ENCODE peak calls at places on chromosome 18, in ten cellular contexts. One of them, this sample, is unnamed.

GRCh38 chr18:35322486-35323258 is 21.5 kb downstream of the ZNF24 start:
- DNase-seq in fibroblast of pulmonary artery: no peak
- DNase-seq in GM12864: no peak
- DNase-seq in dorsolateral prefrontal cortex: no peak
- DNase-seq in K562: no peak
- DNase-seq in PC-9: no peak
- DNase-seq in upper lobe of right lung: no peak
- DNase-seq in keratinocyte: no peak
- DNase-seq in tibial artery: no peak
- DNase-seq in cardiac muscle cell: no peak
- DNase-seq in this sample: no peak

GRCh38 chr18:12092398-12093229 is 1.0 kb upstream of the ANKRD62 start:
- DNase-seq in fibroblast of pulmonary artery: no peak
- DNase-seq in GM12864: no peak
- DNase-seq in dorsolateral prefrontal cortex: no peak
- DNase-seq in K562: peak
- DNase-seq in PC-9: peak
- DNase-seq in upper lobe of right lung: no peak
- DNase-seq in keratinocyte: no peak
- DNase-seq in tibial artery: no peak
- DNase-seq in cardiac muscle cell: no peak
- DNase-seq in this sample: no peak

GRCh38 chr18:34977787-34978532 is 63.3 kb upstream of the MAPRE2 start:
- DNase-seq in fibroblast of pulmonary artery: no peak
- DNase-seq in GM12864: no peak
- DNase-seq in dorsolateral prefrontal cortex: peak
- DNase-seq in K562: peak
- DNase-seq in PC-9: peak
- DNase-seq in upper lobe of right lung: peak
- DNase-seq in keratinocyte: no peak
- DNase-seq in tibial artery: peak
- DNase-seq in cardiac muscle cell: no peak
- DNase-seq in this sample: no peak

GRCh38 chr18:77208969-77209368 is 40.7 kb upstream of the GALR1 start:
- DNase-seq in fibroblast of pulmonary artery: peak
- DNase-seq in GM12864: peak
- DNase-seq in dorsolateral prefrontal cortex: no peak
- DNase-seq in K562: no peak
- DNase-seq in PC-9: peak
- DNase-seq in upper lobe of right lung: no peak
- DNase-seq in keratinocyte: no peak
- DNase-seq in tibial artery: peak
- DNase-seq in cardiac muscle cell: peak
- DNase-seq in this sample: peak

GRCh38 chr18:32389868-32390267 is 80.8 kb downstream of the GAREM1 start:
- DNase-seq in fibroblast of pulmonary artery: no peak
- DNase-seq in GM12864: no peak
- DNase-seq in dorsolateral prefrontal cortex: no peak
- DNase-seq in K562: no peak
- DNase-seq in PC-9: no peak
- DNase-seq in upper lobe of right lung: peak
- DNase-seq in keratinocyte: no peak
- DNase-seq in tibial artery: no peak
- DNase-seq in cardiac muscle cell: no peak
- DNase-seq in this sample: no peak

GRCh38 chr18:36830141-36830495 is 1.2 kb downstream of the KIAA1328 start:
- DNase-seq in fibroblast of pulmonary artery: no peak
- DNase-seq in GM12864: no peak
- DNase-seq in dorsolateral prefrontal cortex: no peak
- DNase-seq in K562: no peak
- DNase-seq in PC-9: no peak
- DNase-seq in upper lobe of right lung: no peak
- DNase-seq in keratinocyte: no peak
- DNase-seq in tibial artery: no peak
- DNase-seq in cardiac muscle cell: no peak
- DNase-seq in this sample: no peak

GRCh38 chr18:51448949-51449348 is 251.5 kb upstream of the MEX3C start:
- DNase-seq in fibroblast of pulmonary artery: peak
- DNase-seq in GM12864: no peak
- DNase-seq in dorsolateral prefrontal cortex: no peak
- DNase-seq in K562: no peak
- DNase-seq in PC-9: no peak
- DNase-seq in upper lobe of right lung: no peak
- DNase-seq in keratinocyte: no peak
- DNase-seq in tibial artery: no peak
- DNase-seq in cardiac muscle cell: peak
- DNase-seq in this sample: peak

GRCh38 chr18:37450434-37451133 is 115.0 kb downstream of the CELF4 start:
- DNase-seq in fibroblast of pulmonary artery: peak
- DNase-seq in GM12864: no peak
- DNase-seq in dorsolateral prefrontal cortex: peak
- DNase-seq in K562: no peak
- DNase-seq in PC-9: no peak
- DNase-seq in upper lobe of right lung: no peak
- DNase-seq in keratinocyte: no peak
- DNase-seq in tibial artery: no peak
- DNase-seq in cardiac muscle cell: peak
- DNase-seq in this sample: peak

GRCh38 chr18:74795766-74796165 is 198.1 kb downstream of the ZNF407 start:
- DNase-seq in fibroblast of pulmonary artery: no peak
- DNase-seq in GM12864: no peak
- DNase-seq in dorsolateral prefrontal cortex: no peak
- DNase-seq in K562: no peak
- DNase-seq in PC-9: no peak
- DNase-seq in upper lobe of right lung: no peak
- DNase-seq in keratinocyte: no peak
- DNase-seq in tibial artery: no peak
- DNase-seq in cardiac muscle cell: no peak
- DNase-seq in this sample: no peak

GRCh38 chr18:74797577-74798151 is 200.0 kb downstream of the ZNF407 start:
- DNase-seq in fibroblast of pulmonary artery: no peak
- DNase-seq in GM12864: no peak
- DNase-seq in dorsolateral prefrontal cortex: no peak
- DNase-seq in K562: no peak
- DNase-seq in PC-9: no peak
- DNase-seq in upper lobe of right lung: no peak
- DNase-seq in keratinocyte: no peak
- DNase-seq in tibial artery: no peak
- DNase-seq in cardiac muscle cell: no peak
- DNase-seq in this sample: no peak

GRCh38 chr18:74793746-74794145 is 196.1 kb downstream of the ZNF407 start:
- DNase-seq in fibroblast of pulmonary artery: no peak
- DNase-seq in GM12864: no peak
- DNase-seq in dorsolateral prefrontal cortex: no peak
- DNase-seq in K562: no peak
- DNase-seq in PC-9: no peak
- DNase-seq in upper lobe of right lung: no peak
- DNase-seq in keratinocyte: no peak
- DNase-seq in tibial artery: no peak
- DNase-seq in cardiac muscle cell: no peak
- DNase-seq in this sample: no peak

GRCh38 chr18:74800098-74800497 is 202.4 kb downstream of the ZNF407 start:
- DNase-seq in fibroblast of pulmonary artery: no peak
- DNase-seq in GM12864: no peak
- DNase-seq in dorsolateral prefrontal cortex: no peak
- DNase-seq in K562: no peak
- DNase-seq in PC-9: no peak
- DNase-seq in upper lobe of right lung: no peak
- DNase-seq in keratinocyte: no peak
- DNase-seq in tibial artery: no peak
- DNase-seq in cardiac muscle cell: no peak
- DNase-seq in this sample: no peak

DNA sequence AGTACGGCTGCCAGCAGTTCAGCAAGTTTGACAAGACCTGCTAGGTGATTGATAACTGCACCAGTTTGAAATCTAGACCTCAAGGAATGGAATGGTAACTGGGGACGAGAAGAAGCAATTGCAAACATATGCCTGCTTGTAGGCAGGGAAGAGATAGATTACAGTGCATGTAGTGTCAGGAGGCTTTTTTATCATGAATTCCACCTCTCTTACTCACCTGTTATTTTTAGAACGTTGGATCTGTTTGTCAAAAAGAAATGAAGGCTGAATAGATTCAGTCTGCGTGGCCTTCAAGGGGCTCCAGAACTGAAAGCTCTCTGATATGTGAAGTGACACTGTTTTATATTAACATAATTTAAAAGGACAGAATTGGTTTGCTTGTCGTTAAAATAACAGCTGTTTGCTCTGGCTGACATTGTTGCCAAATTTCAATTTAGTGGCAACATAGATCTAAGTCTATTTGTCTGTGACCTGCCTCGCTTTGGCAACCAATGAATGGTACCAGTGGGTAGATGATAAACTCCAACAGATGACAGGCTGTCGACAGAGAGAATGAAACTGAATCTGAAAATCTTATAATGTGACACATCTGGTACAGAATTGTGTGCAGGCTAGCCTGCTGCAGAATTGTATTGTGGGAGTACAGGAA is 199.4 kb downstream of the ZNF407 start:
- DNase-seq in fibroblast of pulmonary artery: peak
- DNase-seq in GM12864: peak
- DNase-seq in dorsolateral prefrontal cortex: no peak
- DNase-seq in K562: no peak
- DNase-seq in PC-9: no peak
- DNase-seq in upper lobe of right lung: no peak
- DNase-seq in keratinocyte: no peak
- DNase-seq in tibial artery: no peak
- DNase-seq in cardiac muscle cell: peak
- DNase-seq in this sample: peak
- H3K4me3 ChIP-seq in fibroblast of pulmonary artery: no peak
- H3K4me3 ChIP-seq in GM12864: peak
- H3K4me3 ChIP-seq in dorsolateral prefrontal cortex: peak
- H3K4me3 ChIP-seq in K562: no peak
- H3K4me3 ChIP-seq in PC-9: no peak
- H3K4me3 ChIP-seq in upper lobe of right lung: no peak
- H3K4me3 ChIP-seq in keratinocyte: no peak
- H3K4me3 ChIP-seq in tibial artery: no peak
- H3K4me3 ChIP-seq in cardiac muscle cell: no peak
- H3K4me3 ChIP-seq in this sample: no peak

GRCh38 chr18:45920367-45920766 is 46.8 kb downstream of the EPG5 start:
- DNase-seq in fibroblast of pulmonary artery: peak
- DNase-seq in GM12864: no peak
- DNase-seq in dorsolateral prefrontal cortex: peak
- DNase-seq in K562: no peak
- DNase-seq in PC-9: peak
- DNase-seq in upper lobe of right lung: peak
- DNase-seq in keratinocyte: no peak
- DNase-seq in tibial artery: peak
- DNase-seq in cardiac muscle cell: peak
- DNase-seq in this sample: peak

GRCh38 chr18:45926691-45927090 is 40.4 kb downstream of the EPG5 start:
- DNase-seq in fibroblast of pulmonary artery: no peak
- DNase-seq in GM12864: no peak
- DNase-seq in dorsolateral prefrontal cortex: no peak
- DNase-seq in K562: no peak
- DNase-seq in PC-9: no peak
- DNase-seq in upper lobe of right lung: no peak
- DNase-seq in keratinocyte: no peak
- DNase-seq in tibial artery: no peak
- DNase-seq in cardiac muscle cell: no peak
- DNase-seq in this sample: no peak

DNA sequence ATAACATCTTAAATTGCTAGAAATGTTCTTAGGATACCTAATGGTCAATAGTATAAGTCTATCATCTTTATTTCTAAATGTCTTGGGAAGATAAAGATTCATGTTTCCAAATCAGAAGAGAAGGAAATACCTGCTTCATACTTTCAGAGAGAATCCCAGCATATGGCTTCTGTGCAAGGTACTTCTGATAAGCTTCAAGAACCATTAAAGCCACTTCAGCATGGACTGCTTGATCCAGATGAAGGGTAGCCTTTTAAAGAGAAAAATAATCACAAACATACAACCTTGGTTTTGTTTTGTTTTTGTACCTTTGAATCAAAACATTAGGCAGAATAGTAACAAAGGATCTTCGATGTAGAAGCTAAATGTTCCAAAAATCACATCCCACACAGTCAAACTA is 44.0 kb downstream of the EPG5 start:
- DNase-seq in fibroblast of pulmonary artery: no peak
- DNase-seq in GM12864: no peak
- DNase-seq in dorsolateral prefrontal cortex: no peak
- DNase-seq in K562: no peak
- DNase-seq in PC-9: no peak
- DNase-seq in upper lobe of right lung: no peak
- DNase-seq in keratinocyte: no peak
- DNase-seq in tibial artery: no peak
- DNase-seq in cardiac muscle cell: no peak
- DNase-seq in this sample: no peak
- TF ChIP-seq CTCF in fibroblast of pulmonary artery: no peak
- TF ChIP-seq CTCF in GM12864: no peak
- TF ChIP-seq CTCF in dorsolateral prefrontal cortex: no peak
- TF ChIP-seq CTCF in K562: no peak
- TF ChIP-seq CTCF in PC-9: no peak
- TF ChIP-seq CTCF in upper lobe of right lung: no peak
- TF ChIP-seq CTCF in keratinocyte: no peak
- TF ChIP-seq CTCF in tibial artery: no peak
- TF ChIP-seq CTCF in cardiac muscle cell: no peak
- TF ChIP-seq CTCF in this sample: no peak

GRCh38 chr18:47247036-47247832 is 4.2 kb downstream of the SKOR2 start:
- DNase-seq in fibroblast of pulmonary artery: no peak
- DNase-seq in GM12864: no peak
- DNase-seq in dorsolateral prefrontal cortex: no peak
- DNase-seq in K562: no peak
- DNase-seq in PC-9: no peak
- DNase-seq in upper lobe of right lung: no peak
- DNase-seq in keratinocyte: no peak
- DNase-seq in tibial artery: no peak
- DNase-seq in cardiac muscle cell: no peak
- DNase-seq in this sample: no peak

GRCh38 chr18:47247833-47248609 is 3.4 kb downstream of the SKOR2 start:
- DNase-seq in fibroblast of pulmonary artery: no peak
- DNase-seq in GM12864: no peak
- DNase-seq in dorsolateral prefrontal cortex: no peak
- DNase-seq in K562: no peak
- DNase-seq in PC-9: no peak
- DNase-seq in upper lobe of right lung: no peak
- DNase-seq in keratinocyte: no peak
- DNase-seq in tibial artery: no peak
- DNase-seq in cardiac muscle cell: no peak
- DNase-seq in this sample: no peak

GRCh38 chr18:47249602-47250001 is 1.9 kb downstream of the SKOR2 start:
- DNase-seq in fibroblast of pulmonary artery: no peak
- DNase-seq in GM12864: no peak
- DNase-seq in dorsolateral prefrontal cortex: no peak
- DNase-seq in K562: no peak
- DNase-seq in PC-9: no peak
- DNase-seq in upper lobe of right lung: no peak
- DNase-seq in keratinocyte: no peak
- DNase-seq in tibial artery: no peak
- DNase-seq in cardiac muscle cell: no peak
- DNase-seq in this sample: peak

GRCh38 chr18:47250415-47251046 is 929 bp downstream of the SKOR2 start:
- DNase-seq in fibroblast of pulmonary artery: no peak
- DNase-seq in GM12864: no peak
- DNase-seq in dorsolateral prefrontal cortex: no peak
- DNase-seq in K562: no peak
- DNase-seq in PC-9: no peak
- DNase-seq in upper lobe of right lung: no peak
- DNase-seq in keratinocyte: no peak
- DNase-seq in tibial artery: no peak
- DNase-seq in cardiac muscle cell: no peak
- DNase-seq in this sample: no peak

DNA sequence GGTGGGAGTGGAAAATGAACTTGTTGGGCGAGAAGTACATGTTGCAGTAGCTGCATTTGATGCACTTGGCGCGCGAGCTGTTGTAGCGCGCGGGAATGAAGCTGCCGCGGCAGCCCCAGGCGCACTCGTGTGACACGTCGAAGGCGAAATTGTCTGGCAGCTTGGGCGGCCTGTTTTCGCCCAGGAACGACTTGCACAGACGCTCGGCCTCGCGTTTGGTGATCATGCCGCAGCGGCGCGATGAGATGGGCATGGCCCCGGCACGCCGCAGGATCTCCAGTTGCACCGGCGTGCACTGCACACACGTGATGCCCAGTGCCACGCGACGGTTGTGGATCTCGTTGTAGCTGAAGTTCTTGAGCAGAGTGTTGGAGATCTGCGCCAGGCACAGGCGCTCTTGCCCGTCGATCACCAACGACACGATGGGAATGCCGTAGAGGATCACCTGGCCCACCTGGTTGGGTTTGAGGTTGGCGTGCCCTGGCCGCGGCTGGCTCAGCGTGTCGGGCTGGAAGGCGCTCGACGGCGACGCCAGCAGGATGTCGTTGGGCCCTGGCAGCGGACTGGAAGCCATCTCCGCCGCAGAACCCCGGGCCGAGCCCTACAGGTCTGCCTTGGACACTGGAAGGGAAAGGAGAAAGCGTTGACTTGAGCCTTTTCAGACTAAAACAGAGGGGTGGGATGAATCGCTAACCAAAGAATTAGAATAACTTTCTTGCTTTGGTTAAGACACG is 2.7 kb downstream of the SKOR2 start:
- DNase-seq in fibroblast of pulmonary artery: no peak
- DNase-seq in GM12864: no peak
- DNase-seq in dorsolateral prefrontal cortex: no peak
- DNase-seq in K562: no peak
- DNase-seq in PC-9: no peak
- DNase-seq in upper lobe of right lung: no peak
- DNase-seq in keratinocyte: no peak
- DNase-seq in tibial artery: no peak
- DNase-seq in cardiac muscle cell: no peak
- DNase-seq in this sample: no peak
- H3K4me3 ChIP-seq in fibroblast of pulmonary artery: no peak
- H3K4me3 ChIP-seq in GM12864: no peak
- H3K4me3 ChIP-seq in dorsolateral prefrontal cortex: no peak
- H3K4me3 ChIP-seq in K562: no peak
- H3K4me3 ChIP-seq in PC-9: no peak
- H3K4me3 ChIP-seq in upper lobe of right lung: no peak
- H3K4me3 ChIP-seq in keratinocyte: no peak
- H3K4me3 ChIP-seq in tibial artery: no peak
- H3K4me3 ChIP-seq in cardiac muscle cell: no peak
- H3K4me3 ChIP-seq in this sample: no peak

GRCh38 chr18:59197636-59198035 is 22.3 kb upstream of the GRP start:
- DNase-seq in fibroblast of pulmonary artery: no peak
- DNase-seq in GM12864: no peak
- DNase-seq in dorsolateral prefrontal cortex: no peak
- DNase-seq in K562: no peak
- DNase-seq in PC-9: no peak
- DNase-seq in upper lobe of right lung: no peak
- DNase-seq in keratinocyte: no peak
- DNase-seq in tibial artery: no peak
- DNase-seq in cardiac muscle cell: no peak
- DNase-seq in this sample: no peak

GRCh38 chr18:59198215-59198614 is 21.7 kb upstream of the GRP start:
- DNase-seq in fibroblast of pulmonary artery: no peak
- DNase-seq in GM12864: no peak
- DNase-seq in dorsolateral prefrontal cortex: no peak
- DNase-seq in K562: no peak
- DNase-seq in PC-9: no peak
- DNase-seq in upper lobe of right lung: no peak
- DNase-seq in keratinocyte: no peak
- DNase-seq in tibial artery: no peak
- DNase-seq in cardiac muscle cell: no peak
- DNase-seq in this sample: no peak

GRCh38 chr18:59202258-59202820 is 17.6 kb upstream of the GRP start:
- DNase-seq in fibroblast of pulmonary artery: no peak
- DNase-seq in GM12864: no peak
- DNase-seq in dorsolateral prefrontal cortex: no peak
- DNase-seq in K562: no peak
- DNase-seq in PC-9: no peak
- DNase-seq in upper lobe of right lung: no peak
- DNase-seq in keratinocyte: no peak
- DNase-seq in tibial artery: no peak
- DNase-seq in cardiac muscle cell: no peak
- DNase-seq in this sample: no peak

GRCh38 chr18:59196161-59196560 is 23.8 kb upstream of the GRP start:
- DNase-seq in fibroblast of pulmonary artery: no peak
- DNase-seq in GM12864: no peak
- DNase-seq in dorsolateral prefrontal cortex: no peak
- DNase-seq in K562: no peak
- DNase-seq in PC-9: no peak
- DNase-seq in upper lobe of right lung: no peak
- DNase-seq in keratinocyte: no peak
- DNase-seq in tibial artery: no peak
- DNase-seq in cardiac muscle cell: no peak
- DNase-seq in this sample: no peak

GRCh38 chr18:59200787-59201186 is 19.2 kb upstream of the GRP start:
- DNase-seq in fibroblast of pulmonary artery: no peak
- DNase-seq in GM12864: no peak
- DNase-seq in dorsolateral prefrontal cortex: no peak
- DNase-seq in K562: no peak
- DNase-seq in PC-9: no peak
- DNase-seq in upper lobe of right lung: no peak
- DNase-seq in keratinocyte: no peak
- DNase-seq in tibial artery: no peak
- DNase-seq in cardiac muscle cell: no peak
- DNase-seq in this sample: no peak
- TF ChIP-seq CTCF in fibroblast of pulmonary artery: no peak
- TF ChIP-seq CTCF in GM12864: no peak
- TF ChIP-seq CTCF in dorsolateral prefrontal cortex: no peak
- TF ChIP-seq CTCF in K562: no peak
- TF ChIP-seq CTCF in PC-9: no peak
- TF ChIP-seq CTCF in upper lobe of right lung: no peak
- TF ChIP-seq CTCF in keratinocyte: no peak
- TF ChIP-seq CTCF in tibial artery: no peak
- TF ChIP-seq CTCF in cardiac muscle cell: no peak
- TF ChIP-seq CTCF in this sample: no peak